ENCODE peak calls at places on chromosomes 11 and 22, in six cellular contexts. T is K562, V is GM23338, N is H1, F is HepG2, J is GM12878. P is an unnamed sample.

GRCh38 chr11:123351375-123351774 is 78.7 kb upstream of the GRAMD1B start:
- DNase-seq in N (peak), T (no peak), F (no peak), V (peak), J (no peak), P (peak)

GRCh38 chr11:69523453-69523852 is 42.0 kb downstream of the LINC01488 start:
- DNase-seq in V (no peak), F (no peak), J (no peak), N (no peak), T (no peak), P (no peak)

GRCh38 chr22:39651783-39652058 is 81.2 kb downstream of the CACNA1I start:
- DNase-seq in T (no peak), N (no peak), F (no peak), V (no peak), J (no peak), P (no peak)

GRCh38 chr11:69396051-69396947 is 85.2 kb upstream of the LINC01488 start:
- DNase-seq in F (no peak), N (no peak), T (peak), V (no peak), J (no peak), P (no peak)

GRCh38 chr11:123472236-123472935 is 42.3 kb downstream of the GRAMD1B start:
- DNase-seq in T (no peak), J (no peak), V (no peak), F (no peak), N (no peak), P (no peak)

GRCh38 chr11:2737876-2738275 is 38.1 kb upstream of the KCNQ1OT1 start:
- DNase-seq in T (peak), N (no peak), J (no peak), F (no peak), V (no peak), P (no peak)

GRCh38 chr11:19714387-19715363 is 2.0 kb downstream of the NAV2 start:
- DNase-seq in V (peak), T (no peak), F (no peak), J (no peak), N (peak), P (peak)

GRCh38 chr22:38078046-38078840 is 5.7 kb downstream of the SLC16A8 start:
- DNase-seq in N (no peak), T (no peak), V (no peak), J (no peak), F (no peak), P (no peak)

GRCh38 chr11:76660533-76661305 is 9.8 kb downstream of the LRRC32 start:
- DNase-seq in T (no peak), V (no peak), F (no peak), J (no peak), N (no peak), P (no peak)

GRCh38 chr11:83736689-83737088 is 450.5 kb upstream of the CCDC90B start:
- DNase-seq in N (no peak), J (no peak), F (no peak), T (no peak), V (no peak), P (no peak)

GRCh38 chr11:133078591-133079179 is 453.6 kb downstream of the OPCML start:
- DNase-seq in N (peak), J (no peak), T (peak), F (peak), V (peak), P (peak)

GRCh38 chr11:107844041-107844440 is 14.5 kb downstream of the SLC35F2 start:
- DNase-seq in N (no peak), F (no peak), V (no peak), T (no peak), J (no peak), P (no peak)

GRCh38 chr11:61480936-61481335 is 27.6 kb upstream of the LRRC10B start:
- DNase-seq in T (peak), N (peak), F (no peak), V (peak), J (no peak), P (peak)

GRCh38 chr11:46529086-46529905 is 64.5 kb downstream of the AMBRA1 start:
- DNase-seq in J (no peak), N (peak), V (peak), T (peak), F (peak), P (peak)

GRCh38 chr11:100612766-100613165 is 74.3 kb upstream of the ARHGAP42 start:
- DNase-seq in F (no peak), T (no peak), J (peak), N (no peak), V (no peak), P (no peak)

GRCh38 chr11:108654994-108655631 is 9.8 kb upstream of the DDX10 start:
- DNase-seq in V (peak), T (no peak), F (peak), N (no peak), J (no peak), P (peak)

GRCh38 chr11:76214186-76214585 is 7.9 kb upstream of the WNT11 start:
- DNase-seq in F (no peak), N (no peak), T (no peak), V (no peak), J (no peak), P (no peak)

GRCh38 chr11:43493431-43493830 is 134.7 kb downstream of the TTC17 start:
- DNase-seq in N (no peak), F (no peak), J (no peak), T (no peak), V (peak), P (no peak)

GRCh38 chr11:29641201-29641600 is 375.6 kb downstream of the KCNA4 start:
- DNase-seq in T (no peak), J (no peak), V (no peak), F (no peak), N (no peak), P (no peak)

GRCh38 chr11:72703281-72704008 is 29.2 kb upstream of the PDE2A start:
- DNase-seq in V (no peak), J (no peak), F (no peak), T (peak), N (no peak), P (no peak)

GRCh38 chr11:57566035-57566504 is 1.4 kb downstream of the UBE2L6 start:
- DNase-seq in F (peak), T (no peak), J (peak), V (no peak), N (no peak), P (no peak)

GRCh38 chr22:30328466-30329049 is 1.8 kb upstream of the TBC1D10A start:
- DNase-seq in F (no peak), V (peak), T (no peak), J (no peak), N (no peak), P (no peak)
- TF ChIP-seq CREB1 in F (no peak), V (no peak), T (no peak), J (no peak), N (no peak), P (no peak)

GRCh38 chr11:45082744-45083543 is 63.5 kb upstream of the PRDM11 start:
- DNase-seq in F (no peak), N (peak), J (no peak), V (peak), T (no peak), P (no peak)
- TF ChIP-seq CREB1 in F (no peak), N (no peak), J (no peak), V (no peak), T (no peak), P (no peak)

GRCh38 chr22:42332089-42332488 is 61.6 kb upstream of the TCF20 start:
- DNase-seq in J (no peak), T (no peak), N (no peak), F (no peak), V (no peak), P (no peak)

GRCh38 chr22:42329504-42329903 is 59.1 kb upstream of the TCF20 start:
- DNase-seq in V (no peak), F (no peak), N (no peak), J (no peak), T (no peak), P (no peak)

GRCh38 chr22:42333544-42333943 is 63.1 kb upstream of the TCF20 start:
- DNase-seq in F (no peak), J (no peak), V (no peak), T (no peak), N (no peak), P (no peak)

GRCh38 chr22:42330170-42330569 is 59.7 kb upstream of the TCF20 start:
- DNase-seq in J (no peak), N (no peak), V (no peak), T (no peak), F (no peak), P (no peak)

GRCh38 chr22:42330953-42331525 is 60.6 kb upstream of the TCF20 start:
- DNase-seq in V (no peak), N (no peak), T (no peak), F (no peak), J (no peak), P (no peak)
- TF ChIP-seq CREB1 in V (no peak), N (no peak), T (no peak), F (no peak), J (no peak), P (no peak)

DNA sequence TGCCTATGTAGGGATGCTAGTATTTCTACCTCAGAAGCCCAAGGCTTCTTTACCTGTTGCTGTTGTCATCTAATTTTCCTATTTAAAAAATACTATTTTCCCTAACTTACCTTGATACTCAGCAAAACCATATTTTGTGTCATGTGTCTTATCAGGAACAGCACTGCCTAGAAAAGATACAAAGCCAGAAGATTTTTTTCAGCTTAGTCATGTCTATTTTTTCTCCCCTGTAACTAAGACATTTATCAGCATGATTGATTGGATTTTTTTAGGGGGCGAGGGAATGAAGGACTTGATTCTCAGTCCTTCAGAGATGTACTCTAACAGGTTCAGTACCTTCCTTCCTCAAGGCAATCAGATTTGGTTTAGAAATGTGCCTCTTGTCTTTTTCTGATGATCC is 3.5 kb upstream of the PIK3IP1 start:
- DNase-seq in V (no peak), J (no peak), F (no peak), N (no peak), T (no peak), P (no peak)
- TF ChIP-seq CREB1 in V (no peak), J (no peak), F (no peak), N (no peak), T (no peak), P (no peak)

GRCh38 chr11:10502770-10503169 is 38.2 kb downstream of the RNF141 start:
- DNase-seq in N (no peak), V (no peak), F (no peak), J (no peak), T (no peak), P (no peak)

GRCh38 chr11:10502065-10502680 is 38.8 kb downstream of the RNF141 start:
- DNase-seq in N (no peak), T (no peak), F (no peak), V (no peak), J (no peak), P (no peak)

GRCh38 chr11:10499452-10500262 is 41.3 kb downstream of the RNF141 start:
- DNase-seq in T (no peak), J (no peak), N (no peak), F (no peak), V (no peak), P (no peak)

GRCh38 chr11:10500263-10500601 is 40.8 kb downstream of the RNF141 start:
- DNase-seq in T (no peak), V (no peak), F (no peak), N (no peak), J (no peak), P (no peak)

GRCh38 chr11:10500757-10501684 is 40.0 kb downstream of the RNF141 start:
- DNase-seq in F (no peak), J (no peak), T (no peak), V (no peak), N (no peak), P (no peak)
- TF ChIP-seq CREB1 in F (no peak), J (no peak), T (no peak), V (no peak), N (no peak), P (no peak)

DNA sequence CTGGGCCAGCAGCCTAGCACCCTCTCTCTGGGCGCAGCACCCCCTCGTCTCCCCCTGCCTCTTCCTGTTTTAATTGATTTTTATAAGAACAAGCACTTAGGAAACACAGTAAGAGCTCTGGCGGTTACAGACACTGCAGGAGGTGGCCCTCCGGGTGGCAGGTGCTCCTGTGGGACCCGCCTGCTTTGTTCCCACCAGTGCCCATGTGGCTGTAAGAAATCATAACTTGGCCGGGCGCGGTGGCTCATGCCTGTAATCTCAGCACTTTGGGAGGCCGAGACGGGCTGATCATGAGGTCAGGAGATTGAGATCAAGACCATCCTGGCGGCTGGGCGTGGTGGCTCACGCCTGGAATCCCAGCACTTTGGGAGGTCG is 18.4 kb downstream of the TSPAN4 start:
- DNase-seq in N (no peak), J (no peak), F (no peak), T (no peak), V (no peak), P (no peak)
- TF ChIP-seq CREB1 in N (no peak), J (no peak), F (no peak), T (no peak), V (no peak), P (no peak)

DNA sequence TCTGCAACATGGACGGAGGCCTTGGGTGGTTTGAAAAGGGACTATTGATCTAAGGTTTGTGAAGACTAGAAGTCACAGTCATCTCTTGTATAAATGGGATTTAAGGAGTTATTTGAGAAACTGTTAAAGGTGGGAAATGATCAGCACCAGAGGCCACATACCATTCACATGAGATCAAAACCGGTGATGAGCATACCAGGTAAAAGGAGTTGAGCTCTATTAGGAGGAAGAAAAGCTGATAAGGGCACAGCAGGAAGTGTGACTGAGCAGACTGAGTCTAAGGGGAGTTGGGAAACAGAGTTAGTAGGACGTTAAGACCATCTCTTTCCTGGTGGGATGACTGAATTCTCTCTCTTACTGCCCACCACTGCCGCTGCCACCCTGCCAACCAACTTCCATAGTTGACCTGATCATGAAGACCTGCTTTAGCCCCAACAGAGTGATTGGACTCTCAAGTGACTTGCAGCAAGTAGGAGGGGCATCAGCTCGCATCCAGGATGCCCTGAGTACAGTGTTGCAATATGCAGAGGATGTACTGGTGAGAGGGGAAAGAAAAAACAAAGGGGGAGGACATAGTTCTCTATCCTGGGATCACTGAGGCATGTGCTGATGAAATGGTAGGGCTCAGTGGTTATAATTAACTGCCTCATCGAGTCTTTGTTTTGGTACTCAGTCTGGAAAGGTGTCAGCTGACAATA is 7.6 kb downstream of the EIF3F start:
- DNase-seq in F (no peak), V (no peak), N (no peak), J (no peak), T (no peak), P (no peak)
- TF ChIP-seq CREB1 in F (no peak), V (no peak), N (no peak), J (no peak), T (no peak), P (no peak)

P was measured in WTC11.